ENCODE peak calls at places on chromosome 11, in six cellular contexts. One of them, this sample, is unnamed.

GRCh38 chr11:36349345-36350136 is 53.5 kb downstream of the PRR5L start:
- DNase-seq in IMR-90: no peak
- DNase-seq in neuronal stem cell: no peak
- DNase-seq in H9: no peak
- DNase-seq in H1: no peak
- DNase-seq in mesenchymal stem cell: no peak
- DNase-seq in this sample: no peak

GRCh38 chr11:60504219-60504618 is 11.0 kb upstream of the MS4A13 start:
- DNase-seq in IMR-90: no peak
- DNase-seq in neuronal stem cell: no peak
- DNase-seq in H9: no peak
- DNase-seq in H1: no peak
- DNase-seq in mesenchymal stem cell: no peak
- DNase-seq in this sample: no peak

GRCh38 chr11:4092031-4092430 is 2.6 kb upstream of the RRM1 start:
- DNase-seq in IMR-90: no peak
- DNase-seq in neuronal stem cell: no peak
- DNase-seq in H9: no peak
- DNase-seq in H1: no peak
- DNase-seq in mesenchymal stem cell: no peak
- DNase-seq in this sample: no peak

GRCh38 chr11:3095712-3096361 is 38.6 kb upstream of the CARS1 start:
- DNase-seq in IMR-90: peak
- DNase-seq in neuronal stem cell: peak
- DNase-seq in H9: no peak
- DNase-seq in H1: peak
- DNase-seq in mesenchymal stem cell: peak
- DNase-seq in this sample: peak

GRCh38 chr11:4154503-4154902 is 59.9 kb downstream of the RRM1 start:
- DNase-seq in IMR-90: no peak
- DNase-seq in neuronal stem cell: no peak
- DNase-seq in H9: no peak
- DNase-seq in H1: no peak
- DNase-seq in mesenchymal stem cell: no peak
- DNase-seq in this sample: no peak

GRCh38 chr11:41050791-41051190 is 408.7 kb downstream of the LRRC4C start:
- DNase-seq in IMR-90: no peak
- DNase-seq in neuronal stem cell: no peak
- DNase-seq in H9: no peak
- DNase-seq in H1: no peak
- DNase-seq in mesenchymal stem cell: no peak
- DNase-seq in this sample: no peak

GRCh38 chr11:17760102-17761029 is 25.8 kb downstream of the KCNC1 start:
- DNase-seq in IMR-90: peak
- DNase-seq in neuronal stem cell: peak
- DNase-seq in H9: peak
- DNase-seq in H1: peak
- DNase-seq in mesenchymal stem cell: peak
- DNase-seq in this sample: peak

GRCh38 chr11:93857413-93858185 is 7.2 kb upstream of the VSTM5 start:
- DNase-seq in IMR-90: no peak
- DNase-seq in neuronal stem cell: no peak
- DNase-seq in H9: no peak
- DNase-seq in H1: no peak
- DNase-seq in mesenchymal stem cell: no peak
- DNase-seq in this sample: no peak

GRCh38 chr11:128726464-128727139 is 32.7 kb downstream of the FLI1 start:
- DNase-seq in IMR-90: no peak
- DNase-seq in neuronal stem cell: no peak
- DNase-seq in H9: no peak
- DNase-seq in H1: no peak
- DNase-seq in mesenchymal stem cell: no peak
- DNase-seq in this sample: no peak

GRCh38 chr11:11769362-11769761 is 72.4 kb upstream of the USP47 start:
- DNase-seq in IMR-90: no peak
- DNase-seq in neuronal stem cell: no peak
- DNase-seq in H9: no peak
- DNase-seq in H1: no peak
- DNase-seq in mesenchymal stem cell: no peak
- DNase-seq in this sample: peak

GRCh38 chr11:117595440-117595839 is 201.6 kb downstream of the DSCAML1 start:
- DNase-seq in IMR-90: no peak
- DNase-seq in neuronal stem cell: no peak
- DNase-seq in H9: no peak
- DNase-seq in H1: no peak
- DNase-seq in mesenchymal stem cell: no peak
- DNase-seq in this sample: no peak

GRCh38 chr11:119615003-119615878 is 113.8 kb downstream of the NECTIN1 start:
- DNase-seq in IMR-90: peak
- DNase-seq in neuronal stem cell: no peak
- DNase-seq in H9: no peak
- DNase-seq in H1: no peak
- DNase-seq in mesenchymal stem cell: peak
- DNase-seq in this sample: peak

GRCh38 chr11:59754494-59754858 is 700 bp upstream of the STX3 start:
- DNase-seq in IMR-90: peak
- DNase-seq in neuronal stem cell: no peak
- DNase-seq in H9: no peak
- DNase-seq in H1: no peak
- DNase-seq in mesenchymal stem cell: no peak
- DNase-seq in this sample: peak

GRCh38 chr11:122100222-122101080 is 15.6 kb downstream of the BLID start:
- DNase-seq in IMR-90: peak
- DNase-seq in neuronal stem cell: no peak
- DNase-seq in H9: peak
- DNase-seq in H1: peak
- DNase-seq in mesenchymal stem cell: peak
- DNase-seq in this sample: no peak

GRCh38 chr11:82547163-82547560 is 186.5 kb downstream of the FAM181B start:
- DNase-seq in IMR-90: no peak
- DNase-seq in neuronal stem cell: no peak
- DNase-seq in H9: no peak
- DNase-seq in H1: no peak
- DNase-seq in mesenchymal stem cell: no peak
- DNase-seq in this sample: peak

GRCh38 chr11:33622806-33623205 is 77.8 kb downstream of the C11orf91 start:
- DNase-seq in IMR-90: no peak
- DNase-seq in neuronal stem cell: no peak
- DNase-seq in H9: no peak
- DNase-seq in H1: no peak
- DNase-seq in mesenchymal stem cell: no peak
- DNase-seq in this sample: no peak

GRCh38 chr11:69049490-69049867 is 747 bp downstream of the TPCN2 start:
- DNase-seq in IMR-90: no peak
- DNase-seq in neuronal stem cell: no peak
- DNase-seq in H9: no peak
- DNase-seq in H1: no peak
- DNase-seq in mesenchymal stem cell: no peak
- DNase-seq in this sample: no peak

GRCh38 chr11:76077575-76078150 is 128.6 kb downstream of the WNT11 start:
- DNase-seq in IMR-90: peak
- DNase-seq in neuronal stem cell: no peak
- DNase-seq in H9: no peak
- DNase-seq in H1: no peak
- DNase-seq in mesenchymal stem cell: peak
- DNase-seq in this sample: no peak

GRCh38 chr11:72814139-72814830 is at the start of gene ATG16L2:
- DNase-seq in IMR-90: peak
- DNase-seq in neuronal stem cell: peak
- DNase-seq in H9: peak
- DNase-seq in H1: peak
- DNase-seq in mesenchymal stem cell: peak
- DNase-seq in this sample: peak

GRCh38 chr11:77199346-77199745 is 71.3 kb downstream of the MYO7A start:
- DNase-seq in IMR-90: no peak
- DNase-seq in neuronal stem cell: no peak
- DNase-seq in H9: no peak
- DNase-seq in H1: no peak
- DNase-seq in mesenchymal stem cell: no peak
- DNase-seq in this sample: no peak

GRCh38 chr11:1882265-1883238 is 9.1 kb downstream of the PRR33 start:
- DNase-seq in IMR-90: peak
- DNase-seq in neuronal stem cell: peak
- DNase-seq in H9: peak
- DNase-seq in H1: peak
- DNase-seq in mesenchymal stem cell: peak
- DNase-seq in this sample: peak

GRCh38 chr11:133681901-133682300 is 149.6 kb upstream of the OPCML start:
- DNase-seq in IMR-90: no peak
- DNase-seq in neuronal stem cell: no peak
- DNase-seq in H9: peak
- DNase-seq in H1: peak
- DNase-seq in mesenchymal stem cell: no peak
- DNase-seq in this sample: no peak

GRCh38 chr11:124902616-124903015 is 5.0 kb upstream of the ROBO4 start:
- DNase-seq in IMR-90: peak
- DNase-seq in neuronal stem cell: no peak
- DNase-seq in H9: no peak
- DNase-seq in H1: no peak
- DNase-seq in mesenchymal stem cell: no peak
- DNase-seq in this sample: no peak

GRCh38 chr11:124898711-124899110 is 1.0 kb upstream of the ROBO4 start:
- DNase-seq in IMR-90: no peak
- DNase-seq in neuronal stem cell: no peak
- DNase-seq in H9: peak
- DNase-seq in H1: peak
- DNase-seq in mesenchymal stem cell: no peak
- DNase-seq in this sample: no peak

GRCh38 chr11:124897681-124898680 is at the start of gene ROBO4:
- DNase-seq in IMR-90: peak
- DNase-seq in neuronal stem cell: no peak
- DNase-seq in H9: peak
- DNase-seq in H1: peak
- DNase-seq in mesenchymal stem cell: peak
- DNase-seq in this sample: no peak

GRCh38 chr11:124899376-124900145 is 1.9 kb upstream of the ROBO4 start:
- DNase-seq in IMR-90: no peak
- DNase-seq in neuronal stem cell: no peak
- DNase-seq in H9: peak
- DNase-seq in H1: peak
- DNase-seq in mesenchymal stem cell: peak
- DNase-seq in this sample: no peak

DNA sequence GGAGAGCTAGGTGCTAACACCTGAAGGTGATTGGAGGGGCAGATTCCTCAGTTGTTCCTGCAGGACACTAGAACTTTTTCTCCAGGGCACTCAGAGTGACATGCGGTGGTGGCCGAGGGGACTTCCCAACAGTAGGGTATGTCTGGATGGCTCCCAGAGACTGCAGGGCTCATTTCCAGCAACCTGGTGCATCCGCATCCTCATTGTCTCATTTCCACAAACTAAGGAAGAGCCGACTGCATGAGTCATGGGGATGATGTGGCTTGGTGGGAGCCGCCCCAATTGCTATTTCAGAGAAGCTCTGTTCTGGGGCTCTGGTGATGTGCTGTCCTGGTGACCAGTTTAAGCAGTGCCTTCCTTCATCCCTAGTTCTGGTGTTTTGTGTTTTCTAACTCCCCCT is 2.8 kb upstream of the ROBO4 start:
- DNase-seq in IMR-90: peak
- DNase-seq in neuronal stem cell: no peak
- DNase-seq in H9: peak
- DNase-seq in H1: peak
- DNase-seq in mesenchymal stem cell: peak
- DNase-seq in this sample: peak
- H3K9ac ChIP-seq in IMR-90: peak
- H3K9ac ChIP-seq in neuronal stem cell: no peak
- H3K9ac ChIP-seq in H9: no peak
- H3K9ac ChIP-seq in H1: no peak
- H3K9ac ChIP-seq in mesenchymal stem cell: peak
- H3K9ac ChIP-seq in this sample: no peak

GRCh38 chr11:28696591-28696990 is 588.4 kb downstream of the METTL15 start:
- DNase-seq in IMR-90: peak
- DNase-seq in neuronal stem cell: no peak
- DNase-seq in H9: no peak
- DNase-seq in H1: no peak
- DNase-seq in mesenchymal stem cell: no peak
- DNase-seq in this sample: no peak

GRCh38 chr11:28701760-28702449 is 593.7 kb downstream of the METTL15 start:
- DNase-seq in IMR-90: no peak
- DNase-seq in neuronal stem cell: no peak
- DNase-seq in H9: no peak
- DNase-seq in H1: no peak
- DNase-seq in mesenchymal stem cell: no peak
- DNase-seq in this sample: no peak

GRCh38 chr11:28697920-28698827 is 590.0 kb downstream of the METTL15 start:
- DNase-seq in IMR-90: peak
- DNase-seq in neuronal stem cell: peak
- DNase-seq in H9: peak
- DNase-seq in H1: peak
- DNase-seq in mesenchymal stem cell: peak
- DNase-seq in this sample: peak

GRCh38 chr11:28702450-28702790 is 594.2 kb downstream of the METTL15 start:
- DNase-seq in IMR-90: no peak
- DNase-seq in neuronal stem cell: no peak
- DNase-seq in H9: no peak
- DNase-seq in H1: no peak
- DNase-seq in mesenchymal stem cell: no peak
- DNase-seq in this sample: no peak

GRCh38 chr11:28699701-28700100 is 591.5 kb downstream of the METTL15 start:
- DNase-seq in IMR-90: peak
- DNase-seq in neuronal stem cell: no peak
- DNase-seq in H9: no peak
- DNase-seq in H1: no peak
- DNase-seq in mesenchymal stem cell: no peak
- DNase-seq in this sample: no peak
- H3K14ac ChIP-seq in IMR-90: peak
- H3K14ac ChIP-seq in neuronal stem cell: no peak
- H3K14ac ChIP-seq in H9: no peak
- H3K14ac ChIP-seq in H1: no peak
- H3K14ac ChIP-seq in mesenchymal stem cell: no peak
- H3K14ac ChIP-seq in this sample: no peak

GRCh38 chr11:26993965-26994446 is at the start of gene FIBIN:
- DNase-seq in IMR-90: peak
- DNase-seq in neuronal stem cell: no peak
- DNase-seq in H9: peak
- DNase-seq in H1: peak
- DNase-seq in mesenchymal stem cell: peak
- DNase-seq in this sample: peak
- H3K9ac ChIP-seq in IMR-90: peak
- H3K9ac ChIP-seq in neuronal stem cell: no peak
- H3K9ac ChIP-seq in H9: no peak
- H3K9ac ChIP-seq in H1: peak
- H3K9ac ChIP-seq in mesenchymal stem cell: peak
- H3K9ac ChIP-seq in this sample: no peak

GRCh38 chr11:66315921-66316811 is 678 bp downstream of the CD248 start:
- DNase-seq in IMR-90: no peak
- DNase-seq in neuronal stem cell: no peak
- DNase-seq in H9: no peak
- DNase-seq in H1: no peak
- DNase-seq in mesenchymal stem cell: no peak
- DNase-seq in this sample: no peak
- H3K14ac ChIP-seq in IMR-90: peak
- H3K14ac ChIP-seq in neuronal stem cell: peak
- H3K14ac ChIP-seq in H9: peak
- H3K14ac ChIP-seq in H1: no peak
- H3K14ac ChIP-seq in mesenchymal stem cell: peak
- H3K14ac ChIP-seq in this sample: peak

This sample was measured in trophoblast cell.